ENCODE peak calls at places on chromosomes 16 and 17, in six cellular contexts. A is AML-193, V is AG09309, G is neural crest cell, Y is tibial nerve, T is AG20443. B is an unnamed sample.

GRCh38 chr17:75681289-75681688 is 14.2 kb downstream of the SAP30BP start:
- DNase-seq in A (no peak), V (no peak), G (no peak), Y (no peak), T (peak; percentile 36), B (no peak)

GRCh38 chr16:71693168-71693567 is 31.3 kb downstream of the PHLPP2 start:
- DNase-seq in A (no peak), V (no peak), G (no peak), Y (no peak), T (no peak), B (no peak)

GRCh38 chr17:2002767-2003329 is 22.3 kb downstream of the RTN4RL1 start:
- DNase-seq in A (no peak), V (no peak), G (no peak), Y (no peak), T (no peak), B (no peak)

GRCh38 chr17:45376171-45376564 is 56.5 kb downstream of the ARHGAP27 start:
- DNase-seq in A (no peak), V (no peak), G (no peak), Y (no peak), T (no peak), B (no peak)

GRCh38 chr17:67477687-67478086 is 100.6 kb downstream of the PITPNC1 start:
- DNase-seq in A (no peak), V (no peak), G (no peak), Y (no peak), T (peak; percentile 55), B (no peak)

GRCh38 chr17:15348030-15348429 is 6.6 kb upstream of the TEKT3 start:
- DNase-seq in A (no peak), V (no peak), G (no peak), Y (no peak), T (peak; percentile 42), B (peak; percentile 59)

GRCh38 chr17:50163846-50164696 is 1.7 kb upstream of the SGCA start:
- DNase-seq in A (no peak), V (no peak), G (no peak), Y (no peak), T (no peak), B (no peak)

GRCh38 chr16:69861276-69862030 is 89.7 kb upstream of the CLEC18A start:
- DNase-seq in A (no peak), V (peak; percentile 58), G (no peak), Y (no peak), T (peak; percentile 81), B (no peak)

GRCh38 chr17:66724581-66725341 is 110.2 kb upstream of the CACNG5 start:
- DNase-seq in A (no peak), V (no peak), G (no peak), Y (no peak), T (peak; percentile 48), B (peak; percentile 24)

GRCh38 chr16:82639666-82640336 is 13.0 kb downstream of the CDH13 start:
- DNase-seq in A (peak; percentile 27), V (no peak), G (peak; percentile 72), Y (no peak), T (peak; percentile 68), B (peak; percentile 84)

B was measured in foreskin melanocyte.